ENCODE peak calls at places on chromosomes 16 and 17, in nine cellular contexts. H is M059J; O is GM03348; P is lower leg skin; U is HFF-Myc; N is BE2C; L is PC-3; Q is activated CD4-positive, alpha-beta memory T cell treated with anti-CD3 and anti-CD28 coated beads for 36 hours; B is aorta. G is an unnamed sample.

GRCh38 chr16:81238296-81239011 is at the start of gene BCO1:
- DNase-seq in H (peak; percentile 77), O (peak; percentile 38), P (no peak), U (no peak), N (no peak), L (peak; percentile 53), Q (no peak), B (no peak), G (peak; percentile 14)

GRCh38 chr16:17387226-17387625 is 83.5 kb downstream of the XYLT1 start:
- DNase-seq in H (no peak), O (no peak), P (no peak), U (no peak), N (no peak), L (no peak), Q (no peak), B (no peak), G (no peak)

GRCh38 chr16:85952197-85952596 is 53.2 kb downstream of the IRF8 start:
- DNase-seq in H (no peak), O (no peak), P (no peak), U (no peak), N (no peak), L (no peak), Q (no peak), B (no peak), G (no peak)

GRCh38 chr17:68831170-68831569 is 124.0 kb downstream of the ABCA8 start:
- DNase-seq in H (no peak), O (no peak), P (no peak), U (no peak), N (no peak), L (no peak), Q (no peak), B (no peak), G (no peak)

GRCh38 chr16:54589326-54589725 is 302.7 kb upstream of the IRX3 start:
- DNase-seq in H (no peak), O (no peak), P (no peak), U (no peak), N (no peak), L (no peak), Q (no peak), B (no peak), G (no peak)

GRCh38 chr16:86901483-86901882 is 323.1 kb downstream of the FOXL1 start:
- DNase-seq in H (peak; percentile 92), O (no peak), P (no peak), U (no peak), N (no peak), L (peak; percentile 60), Q (no peak), B (no peak), G (no peak)

GRCh38 chr17:41695954-41696720 is 7.5 kb downstream of the EIF1 start:
- DNase-seq in H (peak; percentile 86), O (peak; percentile 87), P (no peak), U (no peak), N (peak; percentile 85), L (peak; percentile 73), Q (peak; percentile 79), B (peak; percentile 73), G (no peak)

GRCh38 chr16:84144301-84144858 is 597 bp downstream of the HSDL1 start:
- DNase-seq in H (peak; percentile 32), O (peak; percentile 73), P (peak; percentile 89), U (no peak), N (peak; percentile 27), L (peak; percentile 6), Q (peak; percentile 66), B (peak; percentile 57), G (no peak)

GRCh38 chr16:89269805-89270665 is 52.5 kb downstream of the ZNF778 start:
- DNase-seq in H (no peak), O (no peak), P (no peak), U (no peak), N (no peak), L (peak; percentile 86), Q (no peak), B (no peak), G (no peak)

GRCh38 chr17:81483085-81483861 is 29.3 kb downstream of the ACTG1 start:
- DNase-seq in H (no peak), O (no peak), P (no peak), U (no peak), N (no peak), L (no peak), Q (peak; percentile 38), B (no peak), G (no peak)

GRCh38 chr16:555528-556478 is 4.4 kb upstream of the PRR35 start:
- DNase-seq in H (peak; percentile 12), O (no peak), P (no peak), U (no peak), N (peak; percentile 60), L (no peak), Q (no peak), B (no peak), G (no peak)

GRCh38 chr17:57262557-57262956 is 6.2 kb downstream of the MSI2 start:
- DNase-seq in H (no peak), O (no peak), P (no peak), U (no peak), N (no peak), L (no peak), Q (no peak), B (no peak), G (no peak)

GRCh38 chr17:58328195-58329034 is at the start of gene TSPOAP1:
- DNase-seq in H (no peak), O (no peak), P (no peak), U (no peak), N (peak; percentile 76), L (no peak), Q (peak; percentile 90), B (no peak), G (no peak)

GRCh38 chr16:49051626-49052025 is 230.0 kb downstream of the CBLN1 start:
- DNase-seq in H (no peak), O (no peak), P (no peak), U (no peak), N (no peak), L (no peak), Q (no peak), B (no peak), G (no peak)

GRCh38 chr17:59766486-59766885 is 59.0 kb downstream of the VMP1 start:
- DNase-seq in H (no peak), O (no peak), P (no peak), U (no peak), N (no peak), L (no peak), Q (no peak), B (no peak), G (no peak)